ENCODE peak calls at places on chromosomes 11 and 22, in eight cellular contexts. One of them, this sample, is unnamed.

GRCh38 chr11:35723493-35724284 is 61.1 kb downstream of the TRIM44 start:
- DNase-seq in NCI-H2029: no peak
- DNase-seq in T1000: no peak
- DNase-seq in activated CD8-positive, alpha-beta memory T cell treated with anti-CD3 and anti-CD28 coated beads, Interleukin-2, amount 50 U/mL, for 48 hours: no peak
- DNase-seq in lower lobe of right lung: no peak
- DNase-seq in amniotic stem cell: no peak
- DNase-seq in left cardiac atrium: no peak
- DNase-seq in psoas muscle: no peak
- DNase-seq in this sample: no peak

GRCh38 chr11:130801287-130802146 is 114.8 kb downstream of the SNX19 start:
- DNase-seq in NCI-H2029: no peak
- DNase-seq in T1000: no peak
- DNase-seq in activated CD8-positive, alpha-beta memory T cell treated with anti-CD3 and anti-CD28 coated beads, Interleukin-2, amount 50 U/mL, for 48 hours: no peak
- DNase-seq in lower lobe of right lung: no peak
- DNase-seq in amniotic stem cell: no peak
- DNase-seq in left cardiac atrium: no peak
- DNase-seq in psoas muscle: no peak
- DNase-seq in this sample: no peak

GRCh38 chr11:45045692-45046471 is 95.2 kb upstream of the TP53I11 start:
- DNase-seq in NCI-H2029: no peak
- DNase-seq in T1000: no peak
- DNase-seq in activated CD8-positive, alpha-beta memory T cell treated with anti-CD3 and anti-CD28 coated beads, Interleukin-2, amount 50 U/mL, for 48 hours: no peak
- DNase-seq in lower lobe of right lung: peak; percentile 74
- DNase-seq in amniotic stem cell: no peak
- DNase-seq in left cardiac atrium: peak; percentile 64
- DNase-seq in psoas muscle: peak; percentile 74
- DNase-seq in this sample: no peak

GRCh38 chr22:32764330-32765116 is 37.0 kb upstream of the TIMP3 start:
- DNase-seq in NCI-H2029: no peak
- DNase-seq in T1000: no peak
- DNase-seq in activated CD8-positive, alpha-beta memory T cell treated with anti-CD3 and anti-CD28 coated beads, Interleukin-2, amount 50 U/mL, for 48 hours: no peak
- DNase-seq in lower lobe of right lung: no peak
- DNase-seq in amniotic stem cell: no peak
- DNase-seq in left cardiac atrium: peak; percentile 65
- DNase-seq in psoas muscle: peak; percentile 84
- DNase-seq in this sample: no peak

GRCh38 chr11:12694182-12694531 is 19.9 kb downstream of the TEAD1 start:
- DNase-seq in NCI-H2029: peak; percentile 88
- DNase-seq in T1000: no peak
- DNase-seq in activated CD8-positive, alpha-beta memory T cell treated with anti-CD3 and anti-CD28 coated beads, Interleukin-2, amount 50 U/mL, for 48 hours: no peak
- DNase-seq in lower lobe of right lung: peak; percentile 53
- DNase-seq in amniotic stem cell: no peak
- DNase-seq in left cardiac atrium: no peak
- DNase-seq in psoas muscle: no peak
- DNase-seq in this sample: no peak

GRCh38 chr11:101706541-101706940 is 122.7 kb upstream of the TRPC6 start:
- DNase-seq in NCI-H2029: no peak
- DNase-seq in T1000: no peak
- DNase-seq in activated CD8-positive, alpha-beta memory T cell treated with anti-CD3 and anti-CD28 coated beads, Interleukin-2, amount 50 U/mL, for 48 hours: no peak
- DNase-seq in lower lobe of right lung: no peak
- DNase-seq in amniotic stem cell: peak; percentile 15
- DNase-seq in left cardiac atrium: no peak
- DNase-seq in psoas muscle: no peak
- DNase-seq in this sample: no peak

GRCh38 chr11:67271548-67272284 is 5.4 kb downstream of the GRK2 start:
- DNase-seq in NCI-H2029: no peak
- DNase-seq in T1000: no peak
- DNase-seq in activated CD8-positive, alpha-beta memory T cell treated with anti-CD3 and anti-CD28 coated beads, Interleukin-2, amount 50 U/mL, for 48 hours: peak; percentile 84
- DNase-seq in lower lobe of right lung: peak; percentile 55
- DNase-seq in amniotic stem cell: no peak
- DNase-seq in left cardiac atrium: peak; percentile 35
- DNase-seq in psoas muscle: peak; percentile 71
- DNase-seq in this sample: no peak

GRCh38 chr22:46580940-46581579 is 39.1 kb upstream of the GRAMD4 start:
- DNase-seq in NCI-H2029: no peak
- DNase-seq in T1000: no peak
- DNase-seq in activated CD8-positive, alpha-beta memory T cell treated with anti-CD3 and anti-CD28 coated beads, Interleukin-2, amount 50 U/mL, for 48 hours: no peak
- DNase-seq in lower lobe of right lung: peak; percentile 28
- DNase-seq in amniotic stem cell: no peak
- DNase-seq in left cardiac atrium: no peak
- DNase-seq in psoas muscle: peak; percentile 46
- DNase-seq in this sample: no peak

GRCh38 chr11:121058941-121059340 is 35.0 kb downstream of the TBCEL start:
- DNase-seq in NCI-H2029: no peak
- DNase-seq in T1000: no peak
- DNase-seq in activated CD8-positive, alpha-beta memory T cell treated with anti-CD3 and anti-CD28 coated beads, Interleukin-2, amount 50 U/mL, for 48 hours: no peak
- DNase-seq in lower lobe of right lung: no peak
- DNase-seq in amniotic stem cell: no peak
- DNase-seq in left cardiac atrium: no peak
- DNase-seq in psoas muscle: no peak
- DNase-seq in this sample: no peak

GRCh38 chr11:19511413-19512183 is 201.0 kb upstream of the NAV2 start:
- DNase-seq in NCI-H2029: peak; percentile 88
- DNase-seq in T1000: no peak
- DNase-seq in activated CD8-positive, alpha-beta memory T cell treated with anti-CD3 and anti-CD28 coated beads, Interleukin-2, amount 50 U/mL, for 48 hours: no peak
- DNase-seq in lower lobe of right lung: peak; percentile 55
- DNase-seq in amniotic stem cell: no peak
- DNase-seq in left cardiac atrium: peak; percentile 69
- DNase-seq in psoas muscle: peak; percentile 71
- DNase-seq in this sample: no peak

GRCh38 chr11:62012451-62013265 is 45.2 kb upstream of the FTH1 start:
- DNase-seq in NCI-H2029: no peak
- DNase-seq in T1000: peak; percentile 39
- DNase-seq in activated CD8-positive, alpha-beta memory T cell treated with anti-CD3 and anti-CD28 coated beads, Interleukin-2, amount 50 U/mL, for 48 hours: peak; percentile 29
- DNase-seq in lower lobe of right lung: no peak
- DNase-seq in amniotic stem cell: no peak
- DNase-seq in left cardiac atrium: no peak
- DNase-seq in psoas muscle: no peak
- DNase-seq in this sample: no peak

GRCh38 chr11:767238-767637 is 10.0 kb downstream of the GATD1 start:
- DNase-seq in NCI-H2029: no peak
- DNase-seq in T1000: no peak
- DNase-seq in activated CD8-positive, alpha-beta memory T cell treated with anti-CD3 and anti-CD28 coated beads, Interleukin-2, amount 50 U/mL, for 48 hours: peak; percentile 54
- DNase-seq in lower lobe of right lung: no peak
- DNase-seq in amniotic stem cell: no peak
- DNase-seq in left cardiac atrium: no peak
- DNase-seq in psoas muscle: no peak
- DNase-seq in this sample: no peak

GRCh38 chr11:122852071-122852831 is 14.0 kb downstream of the CRTAM start:
- DNase-seq in NCI-H2029: no peak
- DNase-seq in T1000: no peak
- DNase-seq in activated CD8-positive, alpha-beta memory T cell treated with anti-CD3 and anti-CD28 coated beads, Interleukin-2, amount 50 U/mL, for 48 hours: no peak
- DNase-seq in lower lobe of right lung: no peak
- DNase-seq in amniotic stem cell: no peak
- DNase-seq in left cardiac atrium: no peak
- DNase-seq in psoas muscle: no peak
- DNase-seq in this sample: no peak

GRCh38 chr11:62574363-62575057 is 819 bp upstream of the EEF1G start:
- DNase-seq in NCI-H2029: peak; percentile 21
- DNase-seq in T1000: no peak
- DNase-seq in activated CD8-positive, alpha-beta memory T cell treated with anti-CD3 and anti-CD28 coated beads, Interleukin-2, amount 50 U/mL, for 48 hours: peak; percentile 73
- DNase-seq in lower lobe of right lung: no peak
- DNase-seq in amniotic stem cell: no peak
- DNase-seq in left cardiac atrium: peak; percentile 28
- DNase-seq in psoas muscle: peak; percentile 71
- DNase-seq in this sample: no peak

GRCh38 chr22:42169055-42169469 is 38.5 kb upstream of the CYP2D6 start:
- DNase-seq in NCI-H2029: peak; percentile 8
- DNase-seq in T1000: no peak
- DNase-seq in activated CD8-positive, alpha-beta memory T cell treated with anti-CD3 and anti-CD28 coated beads, Interleukin-2, amount 50 U/mL, for 48 hours: peak; percentile 76
- DNase-seq in lower lobe of right lung: no peak
- DNase-seq in amniotic stem cell: no peak
- DNase-seq in left cardiac atrium: peak; percentile 66
- DNase-seq in psoas muscle: peak; percentile 80
- DNase-seq in this sample: peak; percentile 71

GRCh38 chr11:1226226-1226961 is 3.5 kb downstream of the MUC5B start:
- DNase-seq in NCI-H2029: no peak
- DNase-seq in T1000: no peak
- DNase-seq in activated CD8-positive, alpha-beta memory T cell treated with anti-CD3 and anti-CD28 coated beads, Interleukin-2, amount 50 U/mL, for 48 hours: no peak
- DNase-seq in lower lobe of right lung: peak; percentile 51
- DNase-seq in amniotic stem cell: no peak
- DNase-seq in left cardiac atrium: peak; percentile 18
- DNase-seq in psoas muscle: peak; percentile 54
- DNase-seq in this sample: no peak

GRCh38 chr11:38006466-38006865 is 1408.4 kb upstream of the RAG2 start:
- DNase-seq in NCI-H2029: no peak
- DNase-seq in T1000: no peak
- DNase-seq in activated CD8-positive, alpha-beta memory T cell treated with anti-CD3 and anti-CD28 coated beads, Interleukin-2, amount 50 U/mL, for 48 hours: no peak
- DNase-seq in lower lobe of right lung: no peak
- DNase-seq in amniotic stem cell: no peak
- DNase-seq in left cardiac atrium: no peak
- DNase-seq in psoas muscle: no peak
- DNase-seq in this sample: no peak

GRCh38 chr11:36577859-36578258 is 10.1 kb downstream of the RAG1 start:
- DNase-seq in NCI-H2029: no peak
- DNase-seq in T1000: no peak
- DNase-seq in activated CD8-positive, alpha-beta memory T cell treated with anti-CD3 and anti-CD28 coated beads, Interleukin-2, amount 50 U/mL, for 48 hours: no peak
- DNase-seq in lower lobe of right lung: no peak
- DNase-seq in amniotic stem cell: no peak
- DNase-seq in left cardiac atrium: no peak
- DNase-seq in psoas muscle: no peak
- DNase-seq in this sample: no peak

GRCh38 chr11:35083181-35084061 is 55.5 kb upstream of the CD44 start:
- DNase-seq in NCI-H2029: no peak
- DNase-seq in T1000: peak; percentile 90
- DNase-seq in activated CD8-positive, alpha-beta memory T cell treated with anti-CD3 and anti-CD28 coated beads, Interleukin-2, amount 50 U/mL, for 48 hours: peak; percentile 75
- DNase-seq in lower lobe of right lung: peak; percentile 81
- DNase-seq in amniotic stem cell: peak; percentile 95
- DNase-seq in left cardiac atrium: peak; percentile 63
- DNase-seq in psoas muscle: peak; percentile 63
- DNase-seq in this sample: peak; percentile 68

GRCh38 chr11:64562723-64563351 is 28.2 kb upstream of the SLC22A12 start:
- DNase-seq in NCI-H2029: no peak
- DNase-seq in T1000: no peak
- DNase-seq in activated CD8-positive, alpha-beta memory T cell treated with anti-CD3 and anti-CD28 coated beads, Interleukin-2, amount 50 U/mL, for 48 hours: no peak
- DNase-seq in lower lobe of right lung: peak; percentile 22
- DNase-seq in amniotic stem cell: no peak
- DNase-seq in left cardiac atrium: no peak
- DNase-seq in psoas muscle: peak; percentile 16
- DNase-seq in this sample: no peak

GRCh38 chr11:11243790-11244469 is 109.1 kb downstream of the CSNK2A3 start:
- DNase-seq in NCI-H2029: peak; percentile 43
- DNase-seq in T1000: peak; percentile 41
- DNase-seq in activated CD8-positive, alpha-beta memory T cell treated with anti-CD3 and anti-CD28 coated beads, Interleukin-2, amount 50 U/mL, for 48 hours: no peak
- DNase-seq in lower lobe of right lung: no peak
- DNase-seq in amniotic stem cell: no peak
- DNase-seq in left cardiac atrium: peak; percentile 57
- DNase-seq in psoas muscle: peak; percentile 60
- DNase-seq in this sample: peak; percentile 34

GRCh38 chr11:124745835-124746620 is 6.0 kb downstream of the VSIG2 start:
- DNase-seq in NCI-H2029: no peak
- DNase-seq in T1000: no peak
- DNase-seq in activated CD8-positive, alpha-beta memory T cell treated with anti-CD3 and anti-CD28 coated beads, Interleukin-2, amount 50 U/mL, for 48 hours: peak; percentile 74
- DNase-seq in lower lobe of right lung: no peak
- DNase-seq in amniotic stem cell: no peak
- DNase-seq in left cardiac atrium: no peak
- DNase-seq in psoas muscle: no peak
- DNase-seq in this sample: no peak